ENCODE peak calls at places on chromosomes 3 and 15, in six cellular contexts. B is sciatic nerve; X is stimulated activated CD4-positive, alpha-beta T cell treated with anti-CD3 and anti-CD28 coated beads, Interleukin-15, amount 100 ng/mL, for 24 hours; G is Daoy; V is dermis blood vessel endothelial cell; P is Caki2. D is an unnamed sample.

GRCh38 chr15:45120081-45120972 is 6.2 kb downstream of the DUOXA2 start:
- DNase-seq in B (no peak), X (no peak), G (no peak), V (no peak), P (no peak), D (no peak)

GRCh38 chr15:89088605-89089315 is 504 bp downstream of the ABHD2 start:
- DNase-seq in B (peak), X (no peak), G (peak), V (peak), P (peak), D (no peak)

GRCh38 chr3:73623996-73624362 is 762 bp downstream of the PDZRN3 start:
- DNase-seq in B (peak), X (no peak), G (peak), V (no peak), P (no peak), D (no peak)

GRCh38 chr15:46293550-46293949 is 658.7 kb downstream of the SQOR start:
- DNase-seq in B (no peak), X (no peak), G (no peak), V (no peak), P (no peak), D (no peak)

GRCh38 chr15:62186578-62186977 is 21.5 kb upstream of the C2CD4B start:
- DNase-seq in B (no peak), X (no peak), G (no peak), V (no peak), P (no peak), D (no peak)

GRCh38 chr3:14791343-14791945 is 27.3 kb upstream of the FGD5 start:
- DNase-seq in B (peak), X (peak), G (peak), V (peak), P (peak), D (no peak)

GRCh38 chr3:188881954-188882641 is 289.7 kb upstream of the TPRG1 start:
- DNase-seq in B (no peak), X (no peak), G (peak), V (peak), P (peak), D (no peak)

GRCh38 chr3:67804089-67804488 is 149.7 kb upstream of the SUCLG2 start:
- DNase-seq in B (no peak), X (no peak), G (no peak), V (no peak), P (no peak), D (no peak)

GRCh38 chr3:184337315-184337714 is at the start of gene FAM131A:
- DNase-seq in B (no peak), X (no peak), G (no peak), V (peak), P (no peak), D (no peak)

GRCh38 chr3:138935505-138935863 is 11.5 kb downstream of the FOXL2 start:
- DNase-seq in B (no peak), X (no peak), G (no peak), V (no peak), P (no peak), D (no peak)

GRCh38 chr15:89999676-90000174 is 1.4 kb upstream of the ZNF710 start:
- DNase-seq in B (no peak), X (no peak), G (peak), V (peak), P (no peak), D (no peak)

GRCh38 chr15:94300612-94301011 is 69.3 kb downstream of the MCTP2 start:
- DNase-seq in B (no peak), X (no peak), G (no peak), V (no peak), P (no peak), D (no peak)

GRCh38 chr3:127044996-127045395 is 62.1 kb downstream of the PLXNA1 start:
- DNase-seq in B (peak), X (no peak), G (peak), V (peak), P (no peak), D (peak)

GRCh38 chr3:136545664-136546266 is 206.4 kb downstream of the STAG1 start:
- DNase-seq in B (no peak), X (no peak), G (no peak), V (peak), P (peak), D (peak)

GRCh38 chr3:122092460-122093165 is 37.5 kb downstream of the CD86 start:
- DNase-seq in B (peak), X (peak), G (peak), V (peak), P (no peak), D (no peak)

GRCh38 chr15:60555291-60555690 is 76.3 kb upstream of the ICE2 start:
- DNase-seq in B (no peak), X (no peak), G (no peak), V (no peak), P (no peak), D (peak)

GRCh38 chr3:58924581-58924980 is 125.2 kb downstream of the CFAP20DC start:
- DNase-seq in B (no peak), X (no peak), G (no peak), V (no peak), P (no peak), D (no peak)

GRCh38 chr15:66939451-66940023 is 125.9 kb upstream of the SMAD3 start:
- DNase-seq in B (peak), X (no peak), G (no peak), V (no peak), P (no peak), D (no peak)

D was measured in NCI-H1436 treated with DMSO at 0.1 percent for 48 hours.